ENCODE peak calls at places on chromosomes 16 and 17, in six cellular contexts. R, M, L, D, V and H are unnamed samples.

GRCh38 chr17:2547176-2547575 is 35.5 kb upstream of the METTL16 start:
- DNase-seq in R (peak), M (no peak), L (no peak), D (no peak), V (no peak), H (no peak)

GRCh38 chr16:54063374-54063773 is 223.2 kb downstream of the IRX3 start:
- DNase-seq in R (peak), M (no peak), L (no peak), D (no peak), V (no peak), H (no peak)

GRCh38 chr16:89326721-89327120 is 109.2 kb downstream of the ZNF778 start:
- DNase-seq in R (no peak), M (no peak), L (no peak), D (no peak), V (no peak), H (no peak)

GRCh38 chr17:17221329-17221728 is 15.2 kb upstream of the PLD6 start:
- DNase-seq in R (no peak), M (no peak), L (no peak), D (peak), V (no peak), H (no peak)

GRCh38 chr17:81037026-81037782 is 2.3 kb downstream of the BAIAP2 start:
- DNase-seq in R (peak), M (no peak), L (no peak), D (peak), V (no peak), H (no peak)

GRCh38 chr17:53470626-53471025 is 352.1 kb upstream of the KIF2B start:
- DNase-seq in R (no peak), M (no peak), L (no peak), D (no peak), V (no peak), H (peak)

GRCh38 chr16:85086347-85087291 is 25.7 kb downstream of the CIBAR2 start:
- DNase-seq in R (peak), M (peak), L (peak), D (peak), V (peak), H (peak)

GRCh38 chr17:15910791-15911190 is 34.1 kb upstream of the ADORA2B start:
- DNase-seq in R (no peak), M (no peak), L (no peak), D (no peak), V (no peak), H (no peak)

GRCh38 chr17:81342700-81343070 is 47.6 kb upstream of the SLC38A10 start:
- DNase-seq in R (peak), M (no peak), L (no peak), D (no peak), V (no peak), H (no peak)

GRCh38 chr17:38449364-38449763 is 21.1 kb downstream of the ARHGAP23 start:
- DNase-seq in R (peak), M (no peak), L (peak), D (no peak), V (no peak), H (no peak)

GRCh38 chr17:3892095-3892998 is 506 bp downstream of the CAMKK1 start:
- DNase-seq in R (peak), M (peak), L (peak), D (peak), V (peak), H (peak)

GRCh38 chr16:50395763-50396710 is 27.2 kb upstream of the BRD7 start:
- DNase-seq in R (no peak), M (no peak), L (no peak), D (no peak), V (peak), H (no peak)

GRCh38 chr16:89574681-89575246 is 794 bp upstream of the CPNE7 start:
- DNase-seq in R (peak), M (peak), L (peak), D (no peak), V (no peak), H (peak)

GRCh38 chr16:29806096-29806579 is at the start of gene MAZ:
- DNase-seq in R (no peak), M (peak), L (peak), D (no peak), V (no peak), H (no peak)

GRCh38 chr17:15291674-15292361 is 26.7 kb upstream of the PMP22 start:
- DNase-seq in R (peak), M (no peak), L (no peak), D (peak), V (no peak), H (peak)

GRCh38 chr16:30786115-30786935 is 680 bp downstream of the ZNF629 start:
- DNase-seq in R (peak), M (no peak), L (peak), D (no peak), V (no peak), H (peak)

GRCh38 chr16:48291754-48292153 is 44.4 kb upstream of the ABCC11 start:
- DNase-seq in R (no peak), M (no peak), L (no peak), D (no peak), V (no peak), H (no peak)

GRCh38 chr16:57480127-57480753 is 6.1 kb downstream of the DOK4 start:
- DNase-seq in R (peak), M (no peak), L (peak), D (peak), V (no peak), H (no peak)

GRCh38 chr16:57807252-57807967 is 5.1 kb upstream of the KIFC3 start:
- DNase-seq in R (no peak), M (no peak), L (no peak), D (no peak), V (no peak), H (peak)

GRCh38 chr17:70336411-70336810 is 167.1 kb downstream of the KCNJ2 start:
- DNase-seq in R (no peak), M (no peak), L (no peak), D (no peak), V (no peak), H (no peak)

GRCh38 chr16:12758031-12758669 is 45.5 kb downstream of the CPPED1 start:
- DNase-seq in R (no peak), M (no peak), L (no peak), D (no peak), V (no peak), H (peak)

GRCh38 chr16:57141822-57142631 is 43.8 kb downstream of the PSME3IP1 start:
- DNase-seq in R (no peak), M (peak), L (no peak), D (no peak), V (no peak), H (no peak)

GRCh38 chr17:47279062-47279801 is 25.6 kb downstream of the ITGB3 start:
- DNase-seq in R (peak), M (no peak), L (peak), D (peak), V (peak), H (peak)

GRCh38 chr17:18263885-18264682 is 3.6 kb downstream of the MIEF2 start:
- DNase-seq in R (no peak), M (no peak), L (no peak), D (no peak), V (no peak), H (no peak)